ENCODE peak calls at places on chromosomes 13 and 19, in seven cellular contexts. One of them, this sample, is unnamed.

GRCh38 chr19:57888107-57888493 is 737 bp downstream of the ZNF814 start:
- DNase-seq in A172: no peak
- DNase-seq in substantia nigra: no peak
- DNase-seq in body of pancreas: no peak
- DNase-seq in stimulated activated CD8-positive, alpha-beta memory T cell treated with anti-CD3 and anti-CD28 coated beads, Interleukin-12 subunit alpha, Interleukin-12 subunit beta, amount 100 ng/mL, for 4 hours: no peak
- DNase-seq in thoracic aorta: no peak
- DNase-seq in Daoy: no peak
- DNase-seq in this sample: no peak

GRCh38 chr19:47446534-47447469 is 24.9 kb downstream of the SLC8A2 start:
- DNase-seq in A172: no peak
- DNase-seq in substantia nigra: no peak
- DNase-seq in body of pancreas: no peak
- DNase-seq in stimulated activated CD8-positive, alpha-beta memory T cell treated with anti-CD3 and anti-CD28 coated beads, Interleukin-12 subunit alpha, Interleukin-12 subunit beta, amount 100 ng/mL, for 4 hours: no peak
- DNase-seq in thoracic aorta: no peak
- DNase-seq in Daoy: peak
- DNase-seq in this sample: no peak

GRCh38 chr19:17796013-17796837 is 1.3 kb downstream of the B3GNT3 start:
- DNase-seq in A172: no peak
- DNase-seq in substantia nigra: no peak
- DNase-seq in body of pancreas: no peak
- DNase-seq in stimulated activated CD8-positive, alpha-beta memory T cell treated with anti-CD3 and anti-CD28 coated beads, Interleukin-12 subunit alpha, Interleukin-12 subunit beta, amount 100 ng/mL, for 4 hours: no peak
- DNase-seq in thoracic aorta: no peak
- DNase-seq in Daoy: no peak
- DNase-seq in this sample: no peak

GRCh38 chr19:33226550-33227241 is 1.0 kb upstream of the SLC7A10 start:
- DNase-seq in A172: no peak
- DNase-seq in substantia nigra: no peak
- DNase-seq in body of pancreas: peak
- DNase-seq in stimulated activated CD8-positive, alpha-beta memory T cell treated with anti-CD3 and anti-CD28 coated beads, Interleukin-12 subunit alpha, Interleukin-12 subunit beta, amount 100 ng/mL, for 4 hours: no peak
- DNase-seq in thoracic aorta: no peak
- DNase-seq in Daoy: peak
- DNase-seq in this sample: no peak

GRCh38 chr13:40130871-40131636 is 475.6 kb downstream of the COG6 start:
- DNase-seq in A172: peak
- DNase-seq in substantia nigra: no peak
- DNase-seq in body of pancreas: no peak
- DNase-seq in stimulated activated CD8-positive, alpha-beta memory T cell treated with anti-CD3 and anti-CD28 coated beads, Interleukin-12 subunit alpha, Interleukin-12 subunit beta, amount 100 ng/mL, for 4 hours: no peak
- DNase-seq in thoracic aorta: no peak
- DNase-seq in Daoy: peak
- DNase-seq in this sample: peak

GRCh38 chr19:51531349-51532315 is at the start of gene SIGLEC6:
- DNase-seq in A172: no peak
- DNase-seq in substantia nigra: peak
- DNase-seq in body of pancreas: peak
- DNase-seq in stimulated activated CD8-positive, alpha-beta memory T cell treated with anti-CD3 and anti-CD28 coated beads, Interleukin-12 subunit alpha, Interleukin-12 subunit beta, amount 100 ng/mL, for 4 hours: no peak
- DNase-seq in thoracic aorta: no peak
- DNase-seq in Daoy: no peak
- DNase-seq in this sample: no peak

GRCh38 chr13:100434010-100434763 is 154.4 kb downstream of the GGACT start:
- DNase-seq in A172: peak
- DNase-seq in substantia nigra: no peak
- DNase-seq in body of pancreas: no peak
- DNase-seq in stimulated activated CD8-positive, alpha-beta memory T cell treated with anti-CD3 and anti-CD28 coated beads, Interleukin-12 subunit alpha, Interleukin-12 subunit beta, amount 100 ng/mL, for 4 hours: no peak
- DNase-seq in thoracic aorta: no peak
- DNase-seq in Daoy: peak
- DNase-seq in this sample: no peak

GRCh38 chr13:30145709-30146367 is 161.5 kb downstream of the KATNAL1 start:
- DNase-seq in A172: no peak
- DNase-seq in substantia nigra: no peak
- DNase-seq in body of pancreas: no peak
- DNase-seq in stimulated activated CD8-positive, alpha-beta memory T cell treated with anti-CD3 and anti-CD28 coated beads, Interleukin-12 subunit alpha, Interleukin-12 subunit beta, amount 100 ng/mL, for 4 hours: no peak
- DNase-seq in thoracic aorta: no peak
- DNase-seq in Daoy: no peak
- DNase-seq in this sample: no peak

GRCh38 chr13:80454245-80454644 is 113.3 kb upstream of the SPRY2 start:
- DNase-seq in A172: peak
- DNase-seq in substantia nigra: no peak
- DNase-seq in body of pancreas: no peak
- DNase-seq in stimulated activated CD8-positive, alpha-beta memory T cell treated with anti-CD3 and anti-CD28 coated beads, Interleukin-12 subunit alpha, Interleukin-12 subunit beta, amount 100 ng/mL, for 4 hours: no peak
- DNase-seq in thoracic aorta: no peak
- DNase-seq in Daoy: no peak
- DNase-seq in this sample: no peak

GRCh38 chr19:51993422-51993821 is 6.8 kb upstream of the ZNF350 start:
- DNase-seq in A172: no peak
- DNase-seq in substantia nigra: no peak
- DNase-seq in body of pancreas: no peak
- DNase-seq in stimulated activated CD8-positive, alpha-beta memory T cell treated with anti-CD3 and anti-CD28 coated beads, Interleukin-12 subunit alpha, Interleukin-12 subunit beta, amount 100 ng/mL, for 4 hours: no peak
- DNase-seq in thoracic aorta: no peak
- DNase-seq in Daoy: no peak
- DNase-seq in this sample: no peak

GRCh38 chr19:34351382-34351802 is 13.6 kb upstream of the GPI start:
- DNase-seq in A172: peak
- DNase-seq in substantia nigra: no peak
- DNase-seq in body of pancreas: peak
- DNase-seq in stimulated activated CD8-positive, alpha-beta memory T cell treated with anti-CD3 and anti-CD28 coated beads, Interleukin-12 subunit alpha, Interleukin-12 subunit beta, amount 100 ng/mL, for 4 hours: no peak
- DNase-seq in thoracic aorta: no peak
- DNase-seq in Daoy: no peak
- DNase-seq in this sample: no peak

GRCh38 chr13:22061806-22062391 is 391.0 kb downstream of the FGF9 start:
- DNase-seq in A172: no peak
- DNase-seq in substantia nigra: no peak
- DNase-seq in body of pancreas: no peak
- DNase-seq in stimulated activated CD8-positive, alpha-beta memory T cell treated with anti-CD3 and anti-CD28 coated beads, Interleukin-12 subunit alpha, Interleukin-12 subunit beta, amount 100 ng/mL, for 4 hours: no peak
- DNase-seq in thoracic aorta: no peak
- DNase-seq in Daoy: no peak
- DNase-seq in this sample: no peak

GRCh38 chr19:28021316-28022185 is 1191.4 kb downstream of the UQCRFS1 start:
- DNase-seq in A172: no peak
- DNase-seq in substantia nigra: no peak
- DNase-seq in body of pancreas: no peak
- DNase-seq in stimulated activated CD8-positive, alpha-beta memory T cell treated with anti-CD3 and anti-CD28 coated beads, Interleukin-12 subunit alpha, Interleukin-12 subunit beta, amount 100 ng/mL, for 4 hours: no peak
- DNase-seq in thoracic aorta: no peak
- DNase-seq in Daoy: no peak
- DNase-seq in this sample: no peak

GRCh38 chr13:94280357-94280756 is 199.1 kb downstream of the DCT start:
- DNase-seq in A172: no peak
- DNase-seq in substantia nigra: no peak
- DNase-seq in body of pancreas: no peak
- DNase-seq in stimulated activated CD8-positive, alpha-beta memory T cell treated with anti-CD3 and anti-CD28 coated beads, Interleukin-12 subunit alpha, Interleukin-12 subunit beta, amount 100 ng/mL, for 4 hours: no peak
- DNase-seq in thoracic aorta: no peak
- DNase-seq in Daoy: no peak
- DNase-seq in this sample: no peak

GRCh38 chr19:2578391-2578826 is 102.5 kb downstream of the GADD45B start:
- DNase-seq in A172: peak
- DNase-seq in substantia nigra: no peak
- DNase-seq in body of pancreas: peak
- DNase-seq in stimulated activated CD8-positive, alpha-beta memory T cell treated with anti-CD3 and anti-CD28 coated beads, Interleukin-12 subunit alpha, Interleukin-12 subunit beta, amount 100 ng/mL, for 4 hours: no peak
- DNase-seq in thoracic aorta: no peak
- DNase-seq in Daoy: peak
- DNase-seq in this sample: peak

GRCh38 chr19:46919324-46919723 is 58.5 kb downstream of the ARHGAP35 start:
- DNase-seq in A172: peak
- DNase-seq in substantia nigra: no peak
- DNase-seq in body of pancreas: no peak
- DNase-seq in stimulated activated CD8-positive, alpha-beta memory T cell treated with anti-CD3 and anti-CD28 coated beads, Interleukin-12 subunit alpha, Interleukin-12 subunit beta, amount 100 ng/mL, for 4 hours: no peak
- DNase-seq in thoracic aorta: no peak
- DNase-seq in Daoy: no peak
- DNase-seq in this sample: no peak

GRCh38 chr13:43221611-43222010 is 198.2 kb downstream of the DNAJC15 start:
- DNase-seq in A172: no peak
- DNase-seq in substantia nigra: no peak
- DNase-seq in body of pancreas: no peak
- DNase-seq in stimulated activated CD8-positive, alpha-beta memory T cell treated with anti-CD3 and anti-CD28 coated beads, Interleukin-12 subunit alpha, Interleukin-12 subunit beta, amount 100 ng/mL, for 4 hours: no peak
- DNase-seq in thoracic aorta: no peak
- DNase-seq in Daoy: no peak
- DNase-seq in this sample: no peak

GRCh38 chr13:27965740-27966640 is 3.1 kb downstream of the CDX2 start:
- DNase-seq in A172: no peak
- DNase-seq in substantia nigra: no peak
- DNase-seq in body of pancreas: peak
- DNase-seq in stimulated activated CD8-positive, alpha-beta memory T cell treated with anti-CD3 and anti-CD28 coated beads, Interleukin-12 subunit alpha, Interleukin-12 subunit beta, amount 100 ng/mL, for 4 hours: no peak
- DNase-seq in thoracic aorta: no peak
- DNase-seq in Daoy: no peak
- DNase-seq in this sample: no peak

This sample was measured in H4.